ENCODE peak calls at places on chromosomes 1 and 21, in five cellular contexts. Z is NCI-H2081, E is left ventricle myocardium superior, F is GM12891, S is nephron progenitor cell. H is an unnamed sample.

GRCh38 chr1:159214149-159214760 is 9.6 kb downstream of the ACKR1 start:
- DNase-seq in Z (peak; percentile 49), E (no peak), F (peak; percentile 37), S (peak; percentile 57), H (peak; percentile 9)

GRCh38 chr1:95770596-95770995 is 536.6 kb downstream of the RWDD3 start:
- DNase-seq in Z (no peak), E (no peak), F (no peak), S (no peak), H (no peak)

GRCh38 chr1:39453603-39454002 is 37.8 kb upstream of the BMP8A start:
- DNase-seq in Z (no peak), E (peak; percentile 79), F (no peak), S (no peak), H (peak; percentile 60)

GRCh38 chr1:157505481-157506272 is 46.6 kb downstream of the FCRL5 start:
- DNase-seq in Z (peak; percentile 51), E (peak; percentile 44), F (no peak), S (peak; percentile 66), H (peak; percentile 40)

GRCh38 chr1:50603274-50604271 is 180.3 kb upstream of the DMRTA2 start:
- DNase-seq in Z (no peak), E (no peak), F (no peak), S (no peak), H (no peak)

GRCh38 chr1:242569867-242570266 is 45.4 kb upstream of the PLD5 start:
- DNase-seq in Z (no peak), E (no peak), F (no peak), S (no peak), H (no peak)

GRCh38 chr21:36473203-36473602 is 6.7 kb downstream of the CLDN14 start:
- DNase-seq in Z (no peak), E (no peak), F (no peak), S (no peak), H (no peak)

GRCh38 chr1:109167114-109167513 is 46.6 kb upstream of the SARS1 start:
- DNase-seq in Z (no peak), E (no peak), F (no peak), S (no peak), H (no peak)

GRCh38 chr1:154745286-154745731 is 124.8 kb downstream of the KCNN3 start:
- DNase-seq in Z (no peak), E (peak; percentile 81), F (no peak), S (no peak), H (no peak)

GRCh38 chr1:230701434-230701833 is 12.5 kb downstream of the AGT start:
- DNase-seq in Z (no peak), E (no peak), F (no peak), S (no peak), H (no peak)

GRCh38 chr1:199272107-199272506 is 633.3 kb downstream of the PTPRC start:
- DNase-seq in Z (no peak), E (no peak), F (no peak), S (no peak), H (peak; percentile 93)

GRCh38 chr1:32540589-32540988 is 1.4 kb downstream of the ZBTB8A start:
- DNase-seq in Z (no peak), E (no peak), F (no peak), S (no peak), H (no peak)

GRCh38 chr1:44029911-44030605 is 1.2 kb downstream of the SLC6A9 start:
- DNase-seq in Z (peak; percentile 81), E (peak; percentile 91), F (peak; percentile 84), S (peak; percentile 89), H (peak; percentile 86)

GRCh38 chr1:111553199-111553598 is 49.8 kb upstream of the ADORA3 start:
- DNase-seq in Z (no peak), E (no peak), F (no peak), S (no peak), H (peak; percentile 14)

GRCh38 chr1:215287362-215287761 is 204.8 kb downstream of the KCNK2 start:
- DNase-seq in Z (no peak), E (no peak), F (no peak), S (no peak), H (peak; percentile 7)

GRCh38 chr1:7261490-7261889 is 476.2 kb downstream of the CAMTA1 start:
- DNase-seq in Z (no peak), E (no peak), F (no peak), S (no peak), H (no peak)

GRCh38 chr21:34695434-34695833 is 26.6 kb downstream of the CLIC6 start:
- DNase-seq in Z (no peak), E (no peak), F (peak; percentile 25), S (no peak), H (peak; percentile 41)

GRCh38 chr1:21935891-21936365 is 1.2 kb downstream of the HSPG2 start:
- DNase-seq in Z (no peak), E (peak; percentile 49), F (no peak), S (no peak), H (no peak)

GRCh38 chr1:92951141-92951582 is 10.1 kb downstream of the DIPK1A start:
- DNase-seq in Z (no peak), E (no peak), F (no peak), S (no peak), H (peak; percentile 92)

GRCh38 chr1:6627841-6628545 is 3.3 kb downstream of the THAP3 start:
- DNase-seq in Z (no peak), E (no peak), F (no peak), S (no peak), H (no peak)

GRCh38 chr1:25750923-25751605 is 48.9 kb upstream of the SELENON start:
- DNase-seq in Z (no peak), E (no peak), F (no peak), S (no peak), H (no peak)

GRCh38 chr1:91526496-91526895 is 25.8 kb downstream of the CDC7 start:
- DNase-seq in Z (no peak), E (no peak), F (no peak), S (no peak), H (peak; percentile 85)